ENCODE peak calls at places on chromosomes 4 and X, in five cellular contexts. T is mucosa of descending colon, O is AG09309, B is AG08396, N is NCI-H446 treated with DMSO at 0.1 percent for 48 hours. Q is an unnamed sample.

GRCh38 chr4:107468812-107469211 is 251.2 kb downstream of the PAPSS1 start:
- DNase-seq in T (no peak), O (no peak), B (no peak), N (no peak), Q (no peak)

GRCh38 chr4:186761281-186761897 is 37.7 kb upstream of the FAT1 start:
- DNase-seq in T (no peak), O (no peak), B (no peak), N (no peak), Q (no peak)

GRCh38 chrX:56800801-56801200 is 71.8 kb downstream of the NBDY start:
- DNase-seq in T (peak), O (no peak), B (no peak), N (no peak), Q (no peak)

GRCh38 chr4:183099537-183100297 is 660 bp downstream of the WWC2 start:
- DNase-seq in T (no peak), O (no peak), B (peak), N (no peak), Q (no peak)

GRCh38 chr4:25813705-25814104 is 49.1 kb downstream of the SEL1L3 start:
- DNase-seq in T (no peak), O (no peak), B (peak), N (peak), Q (no peak)

GRCh38 chr4:15100994-15101695 is 98.9 kb downstream of the CPEB2 start:
- DNase-seq in T (no peak), O (no peak), B (peak), N (no peak), Q (no peak)

GRCh38 chr4:48133668-48134444 is at the start of gene TXK:
- DNase-seq in T (no peak), O (no peak), B (no peak), N (peak), Q (peak)

GRCh38 chr4:141977433-141977832 is 341.1 kb downstream of the IL15 start:
- DNase-seq in T (no peak), O (no peak), B (no peak), N (no peak), Q (no peak)

GRCh38 chr4:127251423-127251822 is 381.3 kb upstream of the INTU start:
- DNase-seq in T (no peak), O (peak), B (no peak), N (no peak), Q (no peak)

GRCh38 chr4:31592293-31592692 is 872.1 kb downstream of the PCDH7 start:
- DNase-seq in T (no peak), O (no peak), B (no peak), N (no peak), Q (no peak)

GRCh38 chrX:41723305-41723704 is 676 bp upstream of the GPR82 start:
- DNase-seq in T (no peak), O (peak), B (no peak), N (no peak), Q (no peak)

GRCh38 chrX:130575831-130576404 is 174.1 kb downstream of the RBMX2 start:
- DNase-seq in T (peak), O (peak), B (peak), N (no peak), Q (no peak)

GRCh38 chr4:40283968-40284367 is 51.2 kb upstream of the CHRNA9 start:
- DNase-seq in T (no peak), O (no peak), B (no peak), N (no peak), Q (peak)

GRCh38 chr4:142721187-142721586 is 124.9 kb downstream of the INPP4B start:
- DNase-seq in T (no peak), O (no peak), B (no peak), N (no peak), Q (no peak)

GRCh38 chr4:751676-752075 is 46.0 kb downstream of the PCGF3 start:
- DNase-seq in T (no peak), O (no peak), B (no peak), N (no peak), Q (no peak)

GRCh38 chrX:39398215-39398972 is 597.1 kb downstream of the MID1IP1 start:
- DNase-seq in T (peak), O (no peak), B (no peak), N (no peak), Q (no peak)

GRCh38 chrX:87409113-87409841 is 108.3 kb upstream of the KLHL4 start:
- DNase-seq in T (peak), O (no peak), B (peak), N (peak), Q (no peak)

GRCh38 chr4:76977731-76978350 is 28.3 kb downstream of the SEPTIN11 start:
- DNase-seq in T (no peak), O (no peak), B (no peak), N (no peak), Q (no peak)

GRCh38 chr4:151690164-151690856 is 70.5 kb downstream of the GATB start:
- DNase-seq in T (no peak), O (peak), B (peak), N (no peak), Q (no peak)

GRCh38 chr4:80266267-80266901 is at the start of gene FGF5:
- DNase-seq in T (no peak), O (peak), B (peak), N (no peak), Q (no peak)

GRCh38 chr4:612052-612748 is 13.2 kb upstream of the PDE6B start:
- DNase-seq in T (no peak), O (no peak), B (no peak), N (no peak), Q (no peak)

GRCh38 chrX:30971761-30972603 is 82.9 kb upstream of the TAB3 start:
- DNase-seq in T (peak), O (peak), B (peak), N (peak), Q (no peak)

GRCh38 chr4:77418333-77418732 is 187.3 kb upstream of the CXCL13 start:
- DNase-seq in T (peak), O (no peak), B (no peak), N (no peak), Q (no peak)

GRCh38 chr4:23485793-23486192 is 404.1 kb downstream of the PPARGC1A start:
- DNase-seq in T (no peak), O (no peak), B (no peak), N (no peak), Q (no peak)

GRCh38 chr4:110184791-110185155 is 13.6 kb downstream of the ELOVL6 start:
- DNase-seq in T (no peak), O (no peak), B (no peak), N (no peak), Q (no peak)

GRCh38 chr4:51835854-51836253 is 7.1 kb upstream of the DCUN1D4 start:
- DNase-seq in T (no peak), O (no peak), B (no peak), N (no peak), Q (no peak)

GRCh38 chr4:165204462-165204830 is 2.9 kb upstream of the KLHL2 start:
- DNase-seq in T (no peak), O (no peak), B (peak), N (no peak), Q (no peak)

GRCh38 chrX:96685205-96686099 is 810 bp downstream of the DIAPH2 start:
- DNase-seq in T (peak), O (no peak), B (peak), N (peak), Q (peak)

GRCh38 chrX:149648932-149649331 is 17.3 kb upstream of the TMEM185A start:
- DNase-seq in T (peak), O (no peak), B (no peak), N (no peak), Q (no peak)

GRCh38 chr4:567457-568350 is 8.4 kb downstream of the TMEM271 start:
- DNase-seq in T (no peak), O (no peak), B (no peak), N (no peak), Q (no peak)

GRCh38 chr4:107552306-107552705 is 167.7 kb downstream of the PAPSS1 start:
- DNase-seq in T (no peak), O (no peak), B (no peak), N (no peak), Q (no peak)

GRCh38 chr4:25532579-25532978 is 123.1 kb upstream of the SLC34A2 start:
- DNase-seq in T (no peak), O (no peak), B (no peak), N (no peak), Q (no peak)

GRCh38 chrX:112865464-112866025 is 24.9 kb upstream of the AMOT start:
- DNase-seq in T (no peak), O (no peak), B (no peak), N (no peak), Q (no peak)

GRCh38 chr4:90328558-90328957 is 201.4 kb downstream of the CCSER1 start:
- DNase-seq in T (peak), O (no peak), B (peak), N (peak), Q (no peak)

GRCh38 chr4:24322517-24322916 is 261.8 kb downstream of the DHX15 start:
- DNase-seq in T (no peak), O (no peak), B (no peak), N (no peak), Q (no peak)

GRCh38 chr4:146232131-146232722 is 17.9 kb downstream of the REELD1 start:
- DNase-seq in T (no peak), O (no peak), B (no peak), N (no peak), Q (no peak)

GRCh38 chrX:109920325-109920724 is 82.6 kb upstream of the TMEM164 start:
- DNase-seq in T (no peak), O (no peak), B (no peak), N (no peak), Q (no peak)